ENCODE peak calls at places on chromosomes 7 and 10, in ten cellular contexts. One of them, this sample, is unnamed.

GRCh38 chr10:98349508-98349922 is 65.5 kb downstream of the PYROXD2 start:
- DNase-seq in endothelial cell: no peak
- DNase-seq in sigmoid colon: peak; percentile 87
- DNase-seq in heart left ventricle: peak; percentile 76
- DNase-seq in hepatocyte: peak; percentile 75
- DNase-seq in choroid plexus epithelial cell: peak; percentile 100
- DNase-seq in psoas muscle: peak; percentile 66
- DNase-seq in MCF 10A: peak; percentile 60
- DNase-seq in fibroblast of lung: peak; percentile 98
- DNase-seq in cardiac muscle cell: peak; percentile 100
- DNase-seq in this sample: no peak

GRCh38 chr10:22931948-22932347 is 4.1 kb downstream of the ARMC3 start:
- DNase-seq in heart left ventricle: no peak
- DNase-seq in sigmoid colon: no peak
- DNase-seq in fibroblast of lung: peak; percentile 68
- DNase-seq in choroid plexus epithelial cell: peak; percentile 72
- DNase-seq in MCF 10A: peak; percentile 86
- DNase-seq in hepatocyte: peak; percentile 25
- DNase-seq in cardiac muscle cell: peak; percentile 47
- DNase-seq in psoas muscle: no peak
- DNase-seq in endothelial cell: no peak
- DNase-seq in this sample: peak; percentile 87

GRCh38 chr7:77456711-77457110 is 40.6 kb upstream of the GSAP start:
- DNase-seq in heart left ventricle: no peak
- DNase-seq in fibroblast of lung: no peak
- DNase-seq in endothelial cell: no peak
- DNase-seq in hepatocyte: no peak
- DNase-seq in psoas muscle: no peak
- DNase-seq in cardiac muscle cell: peak; percentile 22
- DNase-seq in sigmoid colon: no peak
- DNase-seq in MCF 10A: no peak
- DNase-seq in choroid plexus epithelial cell: no peak
- DNase-seq in this sample: no peak

GRCh38 chr7:135283959-135284638 is 50.5 kb downstream of the STRA8 start:
- DNase-seq in sigmoid colon: no peak
- DNase-seq in endothelial cell: no peak
- DNase-seq in hepatocyte: no peak
- DNase-seq in cardiac muscle cell: no peak
- DNase-seq in MCF 10A: no peak
- DNase-seq in heart left ventricle: no peak
- DNase-seq in fibroblast of lung: no peak
- DNase-seq in psoas muscle: no peak
- DNase-seq in choroid plexus epithelial cell: no peak
- DNase-seq in this sample: no peak

GRCh38 chr7:1957471-1958225 is 275.1 kb downstream of the MAD1L1 start:
- DNase-seq in MCF 10A: no peak
- DNase-seq in endothelial cell: no peak
- DNase-seq in fibroblast of lung: no peak
- DNase-seq in sigmoid colon: no peak
- DNase-seq in heart left ventricle: no peak
- DNase-seq in hepatocyte: no peak
- DNase-seq in psoas muscle: no peak
- DNase-seq in cardiac muscle cell: no peak
- DNase-seq in choroid plexus epithelial cell: no peak
- DNase-seq in this sample: no peak

GRCh38 chr7:116569737-116570136 is 44.9 kb downstream of the CAV1 start:
- DNase-seq in MCF 10A: peak; percentile 83
- DNase-seq in sigmoid colon: no peak
- DNase-seq in choroid plexus epithelial cell: peak; percentile 77
- DNase-seq in hepatocyte: no peak
- DNase-seq in heart left ventricle: no peak
- DNase-seq in cardiac muscle cell: peak; percentile 68
- DNase-seq in endothelial cell: no peak
- DNase-seq in fibroblast of lung: peak; percentile 93
- DNase-seq in psoas muscle: no peak
- DNase-seq in this sample: peak; percentile 95

GRCh38 chr10:88389456-88389855 is 193.7 kb downstream of the RNLS start:
- DNase-seq in endothelial cell: peak; percentile 20
- DNase-seq in cardiac muscle cell: peak; percentile 81
- DNase-seq in heart left ventricle: no peak
- DNase-seq in hepatocyte: peak; percentile 68
- DNase-seq in fibroblast of lung: peak; percentile 45
- DNase-seq in MCF 10A: peak; percentile 65
- DNase-seq in sigmoid colon: no peak
- DNase-seq in psoas muscle: no peak
- DNase-seq in choroid plexus epithelial cell: peak; percentile 84
- DNase-seq in this sample: peak; percentile 61

GRCh38 chr7:13117103-13117502 is 429.7 kb downstream of the ARL4A start:
- DNase-seq in psoas muscle: no peak
- DNase-seq in sigmoid colon: no peak
- DNase-seq in MCF 10A: peak; percentile 18
- DNase-seq in choroid plexus epithelial cell: peak; percentile 63
- DNase-seq in heart left ventricle: no peak
- DNase-seq in endothelial cell: no peak
- DNase-seq in fibroblast of lung: peak; percentile 5
- DNase-seq in cardiac muscle cell: peak; percentile 29
- DNase-seq in hepatocyte: no peak
- DNase-seq in this sample: peak; percentile 29

GRCh38 chr10:19977097-19977521 is 160.9 kb downstream of the PLXDC2 start:
- DNase-seq in fibroblast of lung: no peak
- DNase-seq in heart left ventricle: no peak
- DNase-seq in choroid plexus epithelial cell: peak; percentile 80
- DNase-seq in psoas muscle: no peak
- DNase-seq in endothelial cell: no peak
- DNase-seq in MCF 10A: no peak
- DNase-seq in sigmoid colon: no peak
- DNase-seq in cardiac muscle cell: no peak
- DNase-seq in hepatocyte: no peak
- DNase-seq in this sample: no peak

GRCh38 chr10:86139066-86139657 is 227.4 kb downstream of the GRID1 start:
- DNase-seq in hepatocyte: peak; percentile 60
- DNase-seq in choroid plexus epithelial cell: peak; percentile 1
- DNase-seq in fibroblast of lung: no peak
- DNase-seq in endothelial cell: peak; percentile 61
- DNase-seq in sigmoid colon: no peak
- DNase-seq in heart left ventricle: no peak
- DNase-seq in MCF 10A: peak; percentile 49
- DNase-seq in cardiac muscle cell: peak; percentile 18
- DNase-seq in psoas muscle: no peak
- DNase-seq in this sample: no peak

GRCh38 chr10:108597031-108597430 is 1326.3 kb downstream of the XPNPEP1 start:
- DNase-seq in cardiac muscle cell: peak; percentile 6
- DNase-seq in heart left ventricle: no peak
- DNase-seq in endothelial cell: no peak
- DNase-seq in psoas muscle: no peak
- DNase-seq in fibroblast of lung: peak; percentile 79
- DNase-seq in choroid plexus epithelial cell: peak; percentile 62
- DNase-seq in hepatocyte: no peak
- DNase-seq in MCF 10A: peak; percentile 26
- DNase-seq in sigmoid colon: no peak
- DNase-seq in this sample: no peak

GRCh38 chr7:158240801-158241200 is 346.8 kb downstream of the PTPRN2 start:
- DNase-seq in choroid plexus epithelial cell: no peak
- DNase-seq in MCF 10A: no peak
- DNase-seq in hepatocyte: no peak
- DNase-seq in fibroblast of lung: no peak
- DNase-seq in psoas muscle: no peak
- DNase-seq in sigmoid colon: no peak
- DNase-seq in heart left ventricle: no peak
- DNase-seq in endothelial cell: no peak
- DNase-seq in cardiac muscle cell: no peak
- DNase-seq in this sample: no peak

GRCh38 chr10:15220426-15220825 is 51.9 kb upstream of the NMT2 start:
- DNase-seq in choroid plexus epithelial cell: no peak
- DNase-seq in heart left ventricle: no peak
- DNase-seq in MCF 10A: no peak
- DNase-seq in fibroblast of lung: no peak
- DNase-seq in endothelial cell: no peak
- DNase-seq in psoas muscle: no peak
- DNase-seq in cardiac muscle cell: no peak
- DNase-seq in sigmoid colon: no peak
- DNase-seq in hepatocyte: no peak
- DNase-seq in this sample: no peak

GRCh38 chr7:1357601-1358271 is 101.5 kb downstream of the MICALL2 start:
- DNase-seq in hepatocyte: no peak
- DNase-seq in choroid plexus epithelial cell: no peak
- DNase-seq in sigmoid colon: peak; percentile 53
- DNase-seq in heart left ventricle: peak; percentile 12
- DNase-seq in MCF 10A: no peak
- DNase-seq in cardiac muscle cell: peak; percentile 20
- DNase-seq in endothelial cell: no peak
- DNase-seq in fibroblast of lung: no peak
- DNase-seq in psoas muscle: no peak
- DNase-seq in this sample: no peak

GRCh38 chr7:112079671-112080070 is 126.5 kb downstream of the DOCK4 start:
- DNase-seq in endothelial cell: no peak
- DNase-seq in fibroblast of lung: peak; percentile 5
- DNase-seq in sigmoid colon: no peak
- DNase-seq in choroid plexus epithelial cell: peak; percentile 46
- DNase-seq in hepatocyte: no peak
- DNase-seq in heart left ventricle: no peak
- DNase-seq in cardiac muscle cell: peak; percentile 23
- DNase-seq in psoas muscle: no peak
- DNase-seq in MCF 10A: no peak
- DNase-seq in this sample: no peak
- TF ChIP-seq CTCF in endothelial cell: no peak
- TF ChIP-seq CTCF in fibroblast of lung: no peak
- TF ChIP-seq CTCF in sigmoid colon: no peak
- TF ChIP-seq CTCF in choroid plexus epithelial cell: peak; percentile 45
- TF ChIP-seq CTCF in hepatocyte: peak; percentile 2
- TF ChIP-seq CTCF in heart left ventricle: peak; percentile 36
- TF ChIP-seq CTCF in cardiac muscle cell: peak; percentile 20
- TF ChIP-seq CTCF in psoas muscle: peak; percentile 7
- TF ChIP-seq CTCF in MCF 10A: no peak
- TF ChIP-seq CTCF in this sample: no peak

DNA sequence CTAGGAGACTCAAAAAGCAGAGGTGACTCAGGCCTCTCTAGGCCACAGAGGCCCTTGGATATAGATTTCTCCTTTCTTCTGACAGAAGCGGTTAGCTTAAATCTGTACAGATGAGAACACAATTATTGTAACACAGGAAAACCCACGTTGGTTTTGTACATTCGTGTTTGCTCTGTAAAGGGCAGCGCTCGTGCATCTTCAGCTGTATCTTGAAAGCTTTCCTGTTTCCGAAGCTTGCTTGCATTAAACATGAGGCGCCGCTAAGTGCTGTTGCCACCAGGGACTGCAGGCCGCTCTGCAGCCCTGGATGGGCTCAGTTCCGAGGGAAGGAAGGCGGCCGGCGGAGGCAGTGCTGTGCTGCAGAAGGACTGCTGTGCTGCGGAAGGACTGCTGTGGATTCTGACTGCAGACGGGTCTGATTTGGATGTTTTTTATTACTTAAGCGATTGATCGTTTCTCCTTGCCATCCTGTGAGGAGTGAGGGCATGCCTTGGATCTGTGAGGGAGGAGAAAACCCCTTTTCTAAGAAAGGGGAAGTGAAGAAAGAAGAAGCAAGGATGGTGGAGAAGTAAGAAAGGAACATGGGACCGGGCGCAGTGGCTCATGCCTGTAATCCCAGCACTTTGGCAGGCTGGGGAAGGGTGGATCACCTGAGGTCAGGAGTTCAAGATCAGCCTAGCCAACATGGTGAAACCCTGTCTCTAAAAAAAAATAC is 53.4 kb downstream of the FHIP2A start:
- DNase-seq in hepatocyte: peak; percentile 60
- DNase-seq in psoas muscle: no peak
- DNase-seq in MCF 10A: no peak
- DNase-seq in heart left ventricle: no peak
- DNase-seq in cardiac muscle cell: peak; percentile 73
- DNase-seq in sigmoid colon: no peak
- DNase-seq in choroid plexus epithelial cell: peak; percentile 84
- DNase-seq in endothelial cell: peak; percentile 71
- DNase-seq in fibroblast of lung: peak; percentile 67
- DNase-seq in this sample: no peak
- TF ChIP-seq CTCF in hepatocyte: peak; percentile 6
- TF ChIP-seq CTCF in psoas muscle: no peak
- TF ChIP-seq CTCF in MCF 10A: no peak
- TF ChIP-seq CTCF in heart left ventricle: no peak
- TF ChIP-seq CTCF in cardiac muscle cell: peak; percentile 32
- TF ChIP-seq CTCF in sigmoid colon: no peak
- TF ChIP-seq CTCF in choroid plexus epithelial cell: peak; percentile 56
- TF ChIP-seq CTCF in endothelial cell: no peak
- TF ChIP-seq CTCF in fibroblast of lung: peak; percentile 4
- TF ChIP-seq CTCF in this sample: no peak

DNA sequence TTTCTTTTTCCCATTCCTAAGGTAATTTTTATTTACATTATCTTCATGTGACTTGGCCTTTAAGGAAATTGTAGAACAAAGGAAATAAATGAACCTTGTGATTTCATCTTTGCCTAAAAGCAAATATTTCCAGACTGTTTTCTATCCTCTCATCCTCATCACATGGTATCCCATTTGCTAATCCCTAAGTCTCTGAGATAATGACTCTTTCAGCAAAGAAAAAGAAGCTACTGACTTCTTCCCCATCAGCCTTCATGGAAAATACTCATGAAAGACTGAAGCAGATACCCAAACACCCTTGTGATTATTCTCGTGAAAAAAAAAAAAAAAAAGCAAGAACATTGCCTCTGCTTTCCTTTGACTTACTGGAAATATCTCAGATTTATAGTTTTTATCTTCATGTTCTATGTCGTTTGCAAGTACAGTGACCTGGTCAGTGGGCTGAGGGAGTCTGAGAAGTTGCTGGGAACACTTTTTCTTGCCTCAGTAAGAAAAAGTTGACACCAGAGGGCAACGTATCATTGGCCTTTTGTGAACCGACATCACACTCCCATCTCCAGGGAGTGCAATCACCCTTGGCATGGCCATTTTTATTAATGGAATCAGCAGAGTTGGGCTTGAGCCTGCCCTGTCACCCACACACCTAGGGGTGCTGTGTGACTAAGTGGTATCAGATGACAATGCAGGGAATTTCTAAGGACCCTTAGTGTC is 246.0 kb upstream of the KMT2E start:
- DNase-seq in psoas muscle: no peak
- DNase-seq in sigmoid colon: no peak
- DNase-seq in MCF 10A: peak; percentile 11
- DNase-seq in heart left ventricle: no peak
- DNase-seq in hepatocyte: no peak
- DNase-seq in cardiac muscle cell: no peak
- DNase-seq in choroid plexus epithelial cell: no peak
- DNase-seq in endothelial cell: no peak
- DNase-seq in fibroblast of lung: no peak
- DNase-seq in this sample: no peak
- TF ChIP-seq CTCF in psoas muscle: no peak
- TF ChIP-seq CTCF in sigmoid colon: no peak
- TF ChIP-seq CTCF in MCF 10A: no peak
- TF ChIP-seq CTCF in heart left ventricle: no peak
- TF ChIP-seq CTCF in hepatocyte: no peak
- TF ChIP-seq CTCF in cardiac muscle cell: no peak
- TF ChIP-seq CTCF in choroid plexus epithelial cell: no peak
- TF ChIP-seq CTCF in endothelial cell: no peak
- TF ChIP-seq CTCF in fibroblast of lung: no peak
- TF ChIP-seq CTCF in this sample: no peak

DNA sequence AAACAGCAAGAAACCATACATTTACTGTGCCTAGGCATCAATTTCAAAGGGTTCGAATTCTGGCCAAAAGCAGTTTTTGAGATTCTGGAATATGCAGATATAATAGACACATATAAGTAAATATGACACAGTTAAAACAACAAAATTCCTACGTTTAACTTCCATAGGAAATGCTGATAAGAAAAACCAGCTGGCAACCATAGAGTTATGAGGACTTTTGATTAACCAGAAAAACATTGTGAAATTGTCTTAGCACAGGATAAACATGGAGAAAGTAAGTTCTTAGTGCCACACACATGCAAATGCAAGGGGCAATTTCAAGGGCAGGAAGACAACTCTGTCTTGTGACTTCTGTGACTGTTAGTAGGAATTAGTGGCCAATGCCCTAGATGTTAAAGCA is 702.1 kb downstream of the TNS3 start:
- DNase-seq in cardiac muscle cell: peak; percentile 74
- DNase-seq in hepatocyte: no peak
- DNase-seq in choroid plexus epithelial cell: peak; percentile 52
- DNase-seq in endothelial cell: no peak
- DNase-seq in fibroblast of lung: no peak
- DNase-seq in heart left ventricle: no peak
- DNase-seq in MCF 10A: no peak
- DNase-seq in psoas muscle: no peak
- DNase-seq in sigmoid colon: no peak
- DNase-seq in this sample: no peak
- TF ChIP-seq CTCF in cardiac muscle cell: no peak
- TF ChIP-seq CTCF in hepatocyte: no peak
- TF ChIP-seq CTCF in choroid plexus epithelial cell: no peak
- TF ChIP-seq CTCF in endothelial cell: no peak
- TF ChIP-seq CTCF in fibroblast of lung: no peak
- TF ChIP-seq CTCF in heart left ventricle: no peak
- TF ChIP-seq CTCF in MCF 10A: no peak
- TF ChIP-seq CTCF in psoas muscle: no peak
- TF ChIP-seq CTCF in sigmoid colon: no peak
- TF ChIP-seq CTCF in this sample: no peak